ENCODE peak calls at places on chromosomes 13 and 19, in six cellular contexts. F, E, D, C, V and X are unnamed samples.

GRCh38 chr13:110797230-110797877 is 83.9 kb downstream of the ING1 start:
- DNase-seq in F (no peak), E (peak), D (no peak), C (no peak), V (no peak), X (no peak)

GRCh38 chr13:24716011-24716410 is 35.8 kb downstream of the ATP12A start:
- DNase-seq in F (no peak), E (no peak), D (no peak), C (no peak), V (no peak), X (no peak)

GRCh38 chr19:32691952-32692726 is 518 bp downstream of the NUDT19 start:
- DNase-seq in F (peak), E (peak), D (peak), C (peak), V (peak), X (no peak)

GRCh38 chr13:49908637-49909036 is 27.5 kb downstream of the SPRYD7 start:
- DNase-seq in F (no peak), E (no peak), D (no peak), C (no peak), V (no peak), X (no peak)

GRCh38 chr13:41587490-41587889 is 130.1 kb downstream of the RGCC start:
- DNase-seq in F (peak), E (no peak), D (no peak), C (no peak), V (no peak), X (no peak)

GRCh38 chr19:55537741-55538111 is 793 bp upstream of the SBK2 start:
- DNase-seq in F (no peak), E (no peak), D (peak), C (no peak), V (no peak), X (no peak)

GRCh38 chr13:46389985-46390384 is 2.9 kb upstream of the RUBCNL start:
- DNase-seq in F (peak), E (no peak), D (peak), C (no peak), V (no peak), X (peak)

GRCh38 chr13:103573446-103573845 is 507.2 kb upstream of the SLC10A2 start:
- DNase-seq in F (no peak), E (no peak), D (no peak), C (no peak), V (no peak), X (no peak)

GRCh38 chr13:30346159-30346788 is 38.9 kb upstream of the KATNAL1 start:
- DNase-seq in F (peak), E (no peak), D (no peak), C (no peak), V (peak), X (no peak)

GRCh38 chr13:23375007-23375971 is 58.2 kb downstream of the SACS start:
- DNase-seq in F (peak), E (peak), D (peak), C (peak), V (peak), X (peak)

GRCh38 chr19:21699197-21699596 is 68.2 kb downstream of the ZNF100 start:
- DNase-seq in F (no peak), E (no peak), D (no peak), C (no peak), V (no peak), X (no peak)

GRCh38 chr19:54916822-54917221 is 10.9 kb downstream of the NCR1 start:
- DNase-seq in F (no peak), E (no peak), D (no peak), C (peak), V (no peak), X (no peak)

GRCh38 chr13:63501702-63502101 is 2086.1 kb upstream of the PCDH20 start:
- DNase-seq in F (no peak), E (peak), D (peak), C (no peak), V (no peak), X (no peak)

GRCh38 chr13:51317262-51317661 is 22.2 kb upstream of the SERPINE3 start:
- DNase-seq in F (no peak), E (no peak), D (peak), C (no peak), V (no peak), X (no peak)

GRCh38 chr19:11208526-11209471 is 11.5 kb upstream of the KANK2 start:
- DNase-seq in F (no peak), E (no peak), D (no peak), C (no peak), V (no peak), X (no peak)

GRCh38 chr13:53839461-53839860 is 810.8 kb downstream of the OLFM4 start:
- DNase-seq in F (no peak), E (no peak), D (no peak), C (no peak), V (no peak), X (no peak)

GRCh38 chr19:49019242-49019932 is 2.5 kb upstream of the LHB start:
- DNase-seq in F (peak), E (peak), D (peak), C (peak), V (peak), X (peak)

GRCh38 chr19:38617764-38618589 is at the start of gene MAP4K1:
- DNase-seq in F (peak), E (no peak), D (peak), C (peak), V (peak), X (no peak)

GRCh38 chr19:13839938-13840750 is 36.8 kb upstream of the NANOS3 start:
- DNase-seq in F (no peak), E (peak), D (peak), C (peak), V (no peak), X (no peak)

GRCh38 chr13:20911037-20911436 is 8.5 kb upstream of the XPO4 start:
- DNase-seq in F (no peak), E (no peak), D (no peak), C (no peak), V (no peak), X (no peak)

GRCh38 chr13:27211771-27212364 is 39.5 kb upstream of the RPL21 start:
- DNase-seq in F (no peak), E (peak), D (peak), C (no peak), V (no peak), X (no peak)

GRCh38 chr13:83498486-83499190 is 383.6 kb downstream of the SLITRK1 start:
- DNase-seq in F (no peak), E (peak), D (no peak), C (no peak), V (no peak), X (no peak)

GRCh38 chr13:85659493-85659892 is 139.7 kb downstream of the SLITRK6 start:
- DNase-seq in F (no peak), E (peak), D (no peak), C (no peak), V (no peak), X (no peak)

GRCh38 chr13:22757530-22758120 is 423.2 kb upstream of the SGCG start:
- DNase-seq in F (no peak), E (peak), D (peak), C (no peak), V (no peak), X (no peak)

GRCh38 chr13:44465318-44465717 is 91.7 kb downstream of the SERP2 start:
- DNase-seq in F (no peak), E (no peak), D (peak), C (no peak), V (no peak), X (no peak)

GRCh38 chr13:31859546-31859945 is 120.2 kb downstream of the RXFP2 start:
- DNase-seq in F (no peak), E (no peak), D (no peak), C (no peak), V (no peak), X (no peak)

GRCh38 chr13:41652735-41653361 is 195.5 kb downstream of the RGCC start:
- DNase-seq in F (peak), E (peak), D (peak), C (no peak), V (no peak), X (peak)

GRCh38 chr13:30110301-30111070 is 196.9 kb downstream of the KATNAL1 start:
- DNase-seq in F (no peak), E (no peak), D (no peak), C (no peak), V (no peak), X (no peak)

GRCh38 chr13:27168870-27169525 is 2.6 kb downstream of the USP12 start:
- DNase-seq in F (no peak), E (peak), D (no peak), C (no peak), V (no peak), X (no peak)

GRCh38 chr19:1999856-2000515 is 15.5 kb downstream of the BTBD2 start:
- DNase-seq in F (no peak), E (no peak), D (no peak), C (no peak), V (no peak), X (no peak)

GRCh38 chr13:30308548-30308947 is 1.2 kb upstream of the KATNAL1 start:
- DNase-seq in F (no peak), E (peak), D (no peak), C (no peak), V (no peak), X (no peak)

GRCh38 chr19:40213251-40213793 is 4.9 kb downstream of the TTC9B start:
- DNase-seq in F (no peak), E (no peak), D (no peak), C (no peak), V (no peak), X (no peak)

GRCh38 chr19:1969176-1970002 is 28.4 kb downstream of the CSNK1G2 start:
- DNase-seq in F (no peak), E (no peak), D (no peak), C (no peak), V (no peak), X (no peak)

GRCh38 chr19:13076320-13076719 is 26.3 kb downstream of the LYL1 start:
- DNase-seq in F (no peak), E (no peak), D (no peak), C (no peak), V (no peak), X (no peak)

GRCh38 chr13:97873398-97873797 is 80.1 kb upstream of the IPO5 start:
- DNase-seq in F (no peak), E (no peak), D (no peak), C (no peak), V (no peak), X (no peak)

GRCh38 chr19:403221-404036 is 5.5 kb downstream of the C2CD4C start:
- DNase-seq in F (no peak), E (no peak), D (no peak), C (peak), V (no peak), X (no peak)